ENCODE peak calls at places on chromosomes 7 and 10, in six cellular contexts. One of them, this sample, is unnamed.

GRCh38 chr10:79056736-79057391 is 11.9 kb upstream of the ZMIZ1 start:
- DNase-seq in upper lobe of right lung: peak; percentile 58
- DNase-seq in T-helper 17 cell: peak; percentile 1
- DNase-seq in mucosa of descending colon: peak; percentile 27
- DNase-seq in Karpas-422: no peak
- DNase-seq in mesenchymal stem cell: no peak
- DNase-seq in this sample: peak; percentile 13

GRCh38 chr7:37729160-37729559 is 45.6 kb downstream of the GPR141 start:
- DNase-seq in Karpas-422: no peak
- DNase-seq in upper lobe of right lung: no peak
- DNase-seq in mucosa of descending colon: no peak
- DNase-seq in mesenchymal stem cell: no peak
- DNase-seq in T-helper 17 cell: no peak
- DNase-seq in this sample: no peak

GRCh38 chr10:104822088-104822487 is 181.0 kb downstream of the SORCS3 start:
- DNase-seq in mucosa of descending colon: no peak
- DNase-seq in mesenchymal stem cell: no peak
- DNase-seq in Karpas-422: no peak
- DNase-seq in T-helper 17 cell: no peak
- DNase-seq in upper lobe of right lung: no peak
- DNase-seq in this sample: no peak

GRCh38 chr7:117612637-117613036 is 132.8 kb downstream of the CFTR start:
- DNase-seq in Karpas-422: no peak
- DNase-seq in upper lobe of right lung: no peak
- DNase-seq in T-helper 17 cell: no peak
- DNase-seq in mesenchymal stem cell: no peak
- DNase-seq in mucosa of descending colon: no peak
- DNase-seq in this sample: no peak

GRCh38 chr7:75996476-75996875 is 2.1 kb upstream of the TMEM120A start:
- DNase-seq in mucosa of descending colon: no peak
- DNase-seq in T-helper 17 cell: no peak
- DNase-seq in Karpas-422: no peak
- DNase-seq in upper lobe of right lung: no peak
- DNase-seq in mesenchymal stem cell: no peak
- DNase-seq in this sample: no peak

GRCh38 chr10:125263551-125263950 is 103.2 kb upstream of the CTBP2 start:
- DNase-seq in Karpas-422: no peak
- DNase-seq in mucosa of descending colon: no peak
- DNase-seq in upper lobe of right lung: no peak
- DNase-seq in T-helper 17 cell: no peak
- DNase-seq in mesenchymal stem cell: no peak
- DNase-seq in this sample: no peak

GRCh38 chr7:140033779-140034363 is 28.9 kb downstream of the PARP12 start:
- DNase-seq in mesenchymal stem cell: no peak
- DNase-seq in Karpas-422: no peak
- DNase-seq in upper lobe of right lung: no peak
- DNase-seq in mucosa of descending colon: no peak
- DNase-seq in T-helper 17 cell: no peak
- DNase-seq in this sample: no peak

GRCh38 chr10:61063035-61063434 is 119.0 kb upstream of the RHOBTB1 start:
- DNase-seq in mucosa of descending colon: no peak
- DNase-seq in Karpas-422: no peak
- DNase-seq in upper lobe of right lung: no peak
- DNase-seq in T-helper 17 cell: no peak
- DNase-seq in mesenchymal stem cell: no peak
- DNase-seq in this sample: no peak

GRCh38 chr7:111215550-111215949 is 124.6 kb downstream of the LRRN3 start:
- DNase-seq in T-helper 17 cell: no peak
- DNase-seq in mesenchymal stem cell: no peak
- DNase-seq in mucosa of descending colon: no peak
- DNase-seq in Karpas-422: no peak
- DNase-seq in upper lobe of right lung: no peak
- DNase-seq in this sample: no peak
- H3K9me3 ChIP-seq in T-helper 17 cell: no peaks in the 10 kb centered on the region
- H3K9me3 ChIP-seq in mesenchymal stem cell: no peaks in the 10 kb centered on the region
- H3K9me3 ChIP-seq in mucosa of descending colon: no peaks in the 10 kb centered on the region
- H3K9me3 ChIP-seq in Karpas-422: no peaks in the 10 kb centered on the region
- H3K9me3 ChIP-seq in upper lobe of right lung: no peaks in the 10 kb centered on the region
- H3K9me3 ChIP-seq in this sample: no peaks in the 10 kb centered on the region

GRCh38 chr7:98100088-98100487 is 6.6 kb upstream of the LMTK2 start:
- DNase-seq in mucosa of descending colon: no peak
- DNase-seq in mesenchymal stem cell: no peak
- DNase-seq in upper lobe of right lung: no peak
- DNase-seq in T-helper 17 cell: no peak
- DNase-seq in Karpas-422: no peak
- DNase-seq in this sample: no peak
- H3K9me3 ChIP-seq in mucosa of descending colon: peaks cover 35% of the 10 kb centered on the region
- H3K9me3 ChIP-seq in mesenchymal stem cell: peaks cover 42% of the 10 kb centered on the region
- H3K9me3 ChIP-seq in upper lobe of right lung: peaks cover 14% of the 10 kb centered on the region
- H3K9me3 ChIP-seq in T-helper 17 cell: peaks cover 5% of the 10 kb centered on the region
- H3K9me3 ChIP-seq in Karpas-422: peaks cover 15% of the 10 kb centered on the region
- H3K9me3 ChIP-seq in this sample: peaks cover 69% of the 10 kb centered on the region

DNA sequence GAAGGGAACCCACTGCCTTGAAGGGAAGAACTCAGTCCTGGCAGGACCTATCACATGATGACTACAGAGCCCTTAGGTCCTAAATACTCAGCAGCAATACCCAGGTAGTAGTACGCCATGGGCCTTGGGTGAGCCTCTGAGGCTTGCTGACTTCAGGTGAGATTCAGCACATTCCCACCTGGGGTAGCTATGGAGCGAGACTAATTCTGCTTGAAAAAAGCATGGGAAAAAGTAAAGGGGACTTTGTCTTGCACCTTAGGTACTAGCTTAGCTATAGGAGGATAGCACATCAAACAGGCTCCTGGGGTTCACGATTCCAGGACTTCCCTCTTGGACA is 98.2 kb upstream of the MEOX2 start:
- DNase-seq in mucosa of descending colon: no peak
- DNase-seq in upper lobe of right lung: no peak
- DNase-seq in T-helper 17 cell: no peak
- DNase-seq in mesenchymal stem cell: no peak
- DNase-seq in Karpas-422: no peak
- DNase-seq in this sample: no peak
- H3K9me3 ChIP-seq in mucosa of descending colon: no peaks in the 10 kb centered on the region
- H3K9me3 ChIP-seq in upper lobe of right lung: no peaks in the 10 kb centered on the region
- H3K9me3 ChIP-seq in T-helper 17 cell: no peaks in the 10 kb centered on the region
- H3K9me3 ChIP-seq in mesenchymal stem cell: no peaks in the 10 kb centered on the region
- H3K9me3 ChIP-seq in Karpas-422: peaks cover 28% of the 10 kb centered on the region
- H3K9me3 ChIP-seq in this sample: no peaks in the 10 kb centered on the region

GRCh38 chr7:64687249-64687648 is 21.3 kb downstream of the ZNF107 start:
- DNase-seq in upper lobe of right lung: no peak
- DNase-seq in mesenchymal stem cell: no peak
- DNase-seq in Karpas-422: no peak
- DNase-seq in T-helper 17 cell: no peak
- DNase-seq in mucosa of descending colon: no peak
- DNase-seq in this sample: no peak

GRCh38 chr7:64686493-64687184 is 20.7 kb downstream of the ZNF107 start:
- DNase-seq in Karpas-422: no peak
- DNase-seq in upper lobe of right lung: no peak
- DNase-seq in mucosa of descending colon: no peak
- DNase-seq in mesenchymal stem cell: no peak
- DNase-seq in T-helper 17 cell: no peak
- DNase-seq in this sample: no peak

DNA sequence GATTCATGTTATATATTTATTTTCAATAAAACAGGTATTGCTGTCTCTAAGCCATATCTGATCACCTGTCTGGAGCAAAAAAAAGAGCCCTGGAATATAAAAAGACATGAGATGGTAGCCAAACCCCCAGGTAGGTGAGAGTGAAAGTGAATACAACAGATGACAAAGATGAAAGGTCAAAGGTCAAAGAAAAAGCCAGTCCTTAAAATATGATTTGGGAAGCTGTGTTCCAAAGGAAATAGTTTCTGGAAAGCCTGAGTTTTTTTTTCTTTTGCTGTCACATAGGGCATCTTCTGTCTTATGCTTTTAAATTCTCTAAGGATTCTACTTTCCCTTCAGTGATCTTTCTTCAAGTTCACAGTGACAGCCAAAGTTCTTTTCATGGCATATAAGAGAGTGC is 25.9 kb downstream of the ZNF107 start:
- DNase-seq in T-helper 17 cell: no peak
- DNase-seq in Karpas-422: no peak
- DNase-seq in upper lobe of right lung: no peak
- DNase-seq in mucosa of descending colon: no peak
- DNase-seq in mesenchymal stem cell: no peak
- DNase-seq in this sample: no peak
- H3K9me3 ChIP-seq in T-helper 17 cell: no peaks in the 10 kb centered on the region
- H3K9me3 ChIP-seq in Karpas-422: peaks cover 15% of the 10 kb centered on the region
- H3K9me3 ChIP-seq in upper lobe of right lung: no peaks in the 10 kb centered on the region
- H3K9me3 ChIP-seq in mucosa of descending colon: peaks cover 27% of the 10 kb centered on the region
- H3K9me3 ChIP-seq in mesenchymal stem cell: peaks cover 86% of the 10 kb centered on the region
- H3K9me3 ChIP-seq in this sample: no peaks in the 10 kb centered on the region

GRCh38 chr10:81680374-81680773 is 194.6 kb upstream of the NRG3 start:
- DNase-seq in T-helper 17 cell: no peak
- DNase-seq in mesenchymal stem cell: no peak
- DNase-seq in mucosa of descending colon: no peak
- DNase-seq in upper lobe of right lung: no peak
- DNase-seq in Karpas-422: no peak
- DNase-seq in this sample: no peak

DNA sequence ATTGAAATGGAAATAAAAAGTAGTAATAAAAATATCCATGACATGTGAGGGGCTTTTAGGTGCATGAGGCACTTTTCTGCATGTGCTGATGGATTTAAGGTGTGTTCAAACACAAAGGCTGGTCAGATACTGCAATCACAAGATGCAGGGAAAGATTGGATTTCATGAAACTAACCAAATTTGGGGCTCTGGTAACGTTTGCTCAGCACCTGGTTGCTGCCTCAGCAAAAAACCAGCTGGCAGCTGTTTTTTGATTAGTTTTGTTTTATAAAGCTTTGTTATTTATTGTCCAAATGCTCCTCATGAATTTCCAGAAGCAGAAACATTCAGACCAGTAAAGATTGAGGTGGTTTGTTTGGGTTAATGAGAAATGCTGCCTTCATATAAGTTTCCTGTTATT is 195.7 kb upstream of the NRG3 start:
- DNase-seq in T-helper 17 cell: no peak
- DNase-seq in Karpas-422: no peak
- DNase-seq in mesenchymal stem cell: no peak
- DNase-seq in upper lobe of right lung: no peak
- DNase-seq in mucosa of descending colon: no peak
- DNase-seq in this sample: no peak
- H3K9me3 ChIP-seq in T-helper 17 cell: no peaks in the 10 kb centered on the region
- H3K9me3 ChIP-seq in Karpas-422: peaks cover 9% of the 10 kb centered on the region
- H3K9me3 ChIP-seq in mesenchymal stem cell: peaks cover 9% of the 10 kb centered on the region
- H3K9me3 ChIP-seq in upper lobe of right lung: no peaks in the 10 kb centered on the region
- H3K9me3 ChIP-seq in mucosa of descending colon: peaks cover 40% of the 10 kb centered on the region
- H3K9me3 ChIP-seq in this sample: no peaks in the 10 kb centered on the region

GRCh38 chr10:37826806-37827205 is 30.6 kb downstream of the ZNF248 start:
- DNase-seq in T-helper 17 cell: no peak
- DNase-seq in Karpas-422: no peak
- DNase-seq in mesenchymal stem cell: no peak
- DNase-seq in upper lobe of right lung: no peak
- DNase-seq in mucosa of descending colon: no peak
- DNase-seq in this sample: no peak
- H3K9me3 ChIP-seq in T-helper 17 cell: peaks cover 10% of the 10 kb centered on the region
- H3K9me3 ChIP-seq in Karpas-422: peaks cover 57% of the 10 kb centered on the region
- H3K9me3 ChIP-seq in mesenchymal stem cell: peaks cover 87% of the 10 kb centered on the region
- H3K9me3 ChIP-seq in upper lobe of right lung: peaks cover 36% of the 10 kb centered on the region
- H3K9me3 ChIP-seq in mucosa of descending colon: peaks cover 70% of the 10 kb centered on the region
- H3K9me3 ChIP-seq in this sample: peaks cover 91% of the 10 kb centered on the region

GRCh38 chr7:259751-260405 is 30.1 kb upstream of the FOXL3 start:
- DNase-seq in mesenchymal stem cell: no peak
- DNase-seq in upper lobe of right lung: peak; percentile 58
- DNase-seq in mucosa of descending colon: peak; percentile 39
- DNase-seq in Karpas-422: no peak
- DNase-seq in T-helper 17 cell: no peak
- DNase-seq in this sample: peak; percentile 14
- H3K9me3 ChIP-seq in mesenchymal stem cell: peaks cover 19% of the 10 kb centered on the region
- H3K9me3 ChIP-seq in upper lobe of right lung: no peaks in the 10 kb centered on the region
- H3K9me3 ChIP-seq in mucosa of descending colon: peaks cover 7% of the 10 kb centered on the region
- H3K9me3 ChIP-seq in Karpas-422: peaks cover 34% of the 10 kb centered on the region
- H3K9me3 ChIP-seq in T-helper 17 cell: no peaks in the 10 kb centered on the region
- H3K9me3 ChIP-seq in this sample: peaks cover 7% of the 10 kb centered on the region

GRCh38 chr10:37960738-37961137 is 15.7 kb downstream of the ZNF25 start:
- DNase-seq in mucosa of descending colon: no peak
- DNase-seq in upper lobe of right lung: no peak
- DNase-seq in mesenchymal stem cell: peak; percentile 9
- DNase-seq in T-helper 17 cell: no peak
- DNase-seq in Karpas-422: no peak
- DNase-seq in this sample: no peak

DNA sequence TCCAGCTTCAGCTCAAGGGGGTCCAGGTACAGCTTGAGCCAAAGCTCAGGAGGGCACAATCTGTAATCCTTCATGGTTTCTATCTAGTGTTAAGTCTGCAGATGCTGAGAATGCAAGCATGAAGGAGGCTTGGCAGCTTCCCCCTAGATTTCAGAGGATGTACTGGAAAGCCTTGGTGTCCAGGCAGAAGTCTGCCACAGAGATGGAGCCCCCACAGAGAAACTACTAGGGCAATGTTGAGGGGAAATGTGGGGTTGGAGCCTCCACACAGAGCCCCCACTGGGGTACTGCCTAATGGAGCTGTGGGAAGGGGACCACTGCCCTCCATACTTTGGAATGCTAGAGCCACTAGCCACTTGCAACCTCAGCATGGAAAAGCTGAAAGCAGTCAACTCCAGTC is 11.4 kb downstream of the ZNF25 start:
- DNase-seq in T-helper 17 cell: no peak
- DNase-seq in upper lobe of right lung: no peak
- DNase-seq in Karpas-422: no peak
- DNase-seq in mucosa of descending colon: no peak
- DNase-seq in mesenchymal stem cell: no peak
- DNase-seq in this sample: no peak
- H3K9me3 ChIP-seq in T-helper 17 cell: no peaks in the 10 kb centered on the region
- H3K9me3 ChIP-seq in upper lobe of right lung: peaks cover 9% of the 10 kb centered on the region
- H3K9me3 ChIP-seq in Karpas-422: peaks cover 20% of the 10 kb centered on the region
- H3K9me3 ChIP-seq in mucosa of descending colon: peaks cover 17% of the 10 kb centered on the region
- H3K9me3 ChIP-seq in mesenchymal stem cell: peaks cover 40% of the 10 kb centered on the region
- H3K9me3 ChIP-seq in this sample: peaks cover 21% of the 10 kb centered on the region

This sample was measured in left ventricle myocardium inferior.